ENCODE peak calls at places on chromosomes 6 and 20, in five cellular contexts. One of them, this sample, is unnamed. For H3K9me3, the result is how much of the 10 kb centered on the place peaks cover.

GRCh38 chr6:30935018-30935417 is 3.0 kb upstream of the SFTA2 start:
- DNase-seq in tibial nerve: no peak
- DNase-seq in A549: no peak
- DNase-seq in Peyer's patch: no peak
- DNase-seq in lower lobe of right lung: peak
- DNase-seq in this sample: no peak

GRCh38 chr20:63293866-63294535 is 1.0 kb downstream of the COL20A1 start:
- DNase-seq in Peyer's patch: no peak
- DNase-seq in tibial nerve: no peak
- DNase-seq in A549: no peak
- DNase-seq in lower lobe of right lung: no peak
- DNase-seq in this sample: no peak

GRCh38 chr6:157083343-157083742 is 240.0 kb downstream of the TMEM242 start:
- DNase-seq in tibial nerve: no peak
- DNase-seq in lower lobe of right lung: no peak
- DNase-seq in Peyer's patch: no peak
- DNase-seq in A549: no peak
- DNase-seq in this sample: no peak

GRCh38 chr20:428658-429200 is 20.6 kb downstream of the RBCK1 start:
- DNase-seq in tibial nerve: no peak
- DNase-seq in Peyer's patch: no peak
- DNase-seq in A549: no peak
- DNase-seq in lower lobe of right lung: no peak
- DNase-seq in this sample: no peak

GRCh38 chr20:59598625-59599310 is 5.6 kb upstream of the PHACTR3 start:
- DNase-seq in lower lobe of right lung: no peak
- DNase-seq in A549: peak
- DNase-seq in Peyer's patch: no peak
- DNase-seq in tibial nerve: no peak
- DNase-seq in this sample: no peak

GRCh38 chr6:37669887-37670437 is 27.7 kb downstream of the MDGA1 start:
- DNase-seq in Peyer's patch: no peak
- DNase-seq in tibial nerve: no peak
- DNase-seq in A549: no peak
- DNase-seq in lower lobe of right lung: no peak
- DNase-seq in this sample: no peak

GRCh38 chr20:20181322-20181721 is 129.0 kb downstream of the CFAP61 start:
- DNase-seq in tibial nerve: no peak
- DNase-seq in lower lobe of right lung: no peak
- DNase-seq in A549: no peak
- DNase-seq in Peyer's patch: no peak
- DNase-seq in this sample: no peak

GRCh38 chr20:59023616-59024015 is 4.4 kb downstream of the TUBB1 start:
- DNase-seq in lower lobe of right lung: peak
- DNase-seq in Peyer's patch: no peak
- DNase-seq in A549: no peak
- DNase-seq in tibial nerve: no peak
- DNase-seq in this sample: no peak

GRCh38 chr6:90266845-90267621 is 29.6 kb downstream of the BACH2 start:
- DNase-seq in Peyer's patch: no peak
- DNase-seq in tibial nerve: no peak
- DNase-seq in lower lobe of right lung: no peak
- DNase-seq in A549: no peak
- DNase-seq in this sample: no peak

GRCh38 chr6:166156942-166157341 is 10.7 kb downstream of the TBXT start:
- DNase-seq in tibial nerve: no peak
- DNase-seq in lower lobe of right lung: no peak
- DNase-seq in Peyer's patch: no peak
- DNase-seq in A549: peak
- DNase-seq in this sample: no peak

GRCh38 chr6:166774770-166775169 is 147.7 kb upstream of the RPS6KA2 start:
- DNase-seq in A549: no peak
- DNase-seq in tibial nerve: no peak
- DNase-seq in lower lobe of right lung: no peak
- DNase-seq in Peyer's patch: no peak
- DNase-seq in this sample: no peak

GRCh38 chr6:21005816-21006553 is 471.7 kb downstream of the CDKAL1 start:
- DNase-seq in Peyer's patch: no peak
- DNase-seq in A549: peak
- DNase-seq in lower lobe of right lung: no peak
- DNase-seq in tibial nerve: no peak
- DNase-seq in this sample: no peak

GRCh38 chr6:146526192-146526591 is 17.4 kb upstream of the RAB32 start:
- DNase-seq in Peyer's patch: no peak
- DNase-seq in lower lobe of right lung: no peak
- DNase-seq in A549: peak
- DNase-seq in tibial nerve: no peak
- DNase-seq in this sample: no peak

GRCh38 chr6:166957805-166958076 is 1.4 kb upstream of the RNASET2 start:
- DNase-seq in Peyer's patch: no peak
- DNase-seq in A549: no peak
- DNase-seq in tibial nerve: no peak
- DNase-seq in lower lobe of right lung: no peak
- DNase-seq in this sample: no peak

GRCh38 chr6:22098623-22099022 is 198.2 kb downstream of the PRL start:
- DNase-seq in Peyer's patch: no peak
- DNase-seq in A549: no peak
- DNase-seq in lower lobe of right lung: no peak
- DNase-seq in tibial nerve: no peak
- DNase-seq in this sample: no peak

GRCh38 chr20:58243653-58244410 is 15.4 kb upstream of the ANKRD60 start:
- DNase-seq in Peyer's patch: no peak
- DNase-seq in lower lobe of right lung: no peak
- DNase-seq in A549: no peak
- DNase-seq in tibial nerve: no peak
- DNase-seq in this sample: no peak

GRCh38 chr6:120774275-120774674 is 560.0 kb downstream of the TBC1D32 start:
- DNase-seq in lower lobe of right lung: no peak
- DNase-seq in tibial nerve: no peak
- DNase-seq in A549: no peak
- DNase-seq in Peyer's patch: no peak
- DNase-seq in this sample: no peak

GRCh38 chr6:56757585-56757984 is 114.9 kb upstream of the DST start:
- DNase-seq in Peyer's patch: no peak
- DNase-seq in lower lobe of right lung: no peak
- DNase-seq in A549: peak
- DNase-seq in tibial nerve: no peak
- DNase-seq in this sample: no peak

GRCh38 chr20:49866051-49866450 is 49.3 kb downstream of the SPATA2 start:
- DNase-seq in A549: no peak
- DNase-seq in lower lobe of right lung: no peak
- DNase-seq in tibial nerve: no peak
- DNase-seq in Peyer's patch: no peak
- DNase-seq in this sample: no peak

GRCh38 chr6:45422541-45423110 is 44.9 kb upstream of the SUPT3H start:
- DNase-seq in lower lobe of right lung: peak
- DNase-seq in tibial nerve: no peak
- DNase-seq in A549: peak
- DNase-seq in Peyer's patch: peak
- DNase-seq in this sample: no peak

GRCh38 chr6:107399927-107400326 is 59.4 kb downstream of the PDSS2 start:
- DNase-seq in Peyer's patch: no peak
- DNase-seq in tibial nerve: no peak
- DNase-seq in lower lobe of right lung: no peak
- DNase-seq in A549: no peak
- DNase-seq in this sample: no peak

GRCh38 chr6:22544469-22544868 is 24.9 kb upstream of the HDGFL1 start:
- DNase-seq in lower lobe of right lung: no peak
- DNase-seq in tibial nerve: no peak
- DNase-seq in Peyer's patch: no peak
- DNase-seq in A549: no peak
- DNase-seq in this sample: no peak

GRCh38 chr20:32528291-32528891 is 56.7 kb downstream of the NOL4L start:
- DNase-seq in tibial nerve: no peak
- DNase-seq in A549: no peak
- DNase-seq in lower lobe of right lung: peak
- DNase-seq in Peyer's patch: no peak
- DNase-seq in this sample: no peak

GRCh38 chr20:35952480-35953410 is 1.6 kb downstream of the SCAND1 start:
- DNase-seq in A549: peak
- DNase-seq in Peyer's patch: no peak
- DNase-seq in tibial nerve: no peak
- DNase-seq in lower lobe of right lung: no peak
- DNase-seq in this sample: no peak

GRCh38 chr6:152372945-152373344 is 264.2 kb downstream of the SYNE1 start:
- DNase-seq in Peyer's patch: no peak
- DNase-seq in A549: no peak
- DNase-seq in tibial nerve: no peak
- DNase-seq in lower lobe of right lung: no peak
- DNase-seq in this sample: no peak

GRCh38 chr20:11582073-11582472 is 335.6 kb upstream of the BTBD3 start:
- DNase-seq in A549: no peak
- DNase-seq in tibial nerve: no peak
- DNase-seq in lower lobe of right lung: no peak
- DNase-seq in Peyer's patch: no peak
- DNase-seq in this sample: no peak

GRCh38 chr20:31390490-31390889 is at the start of gene DEFB119:
- DNase-seq in Peyer's patch: no peak
- DNase-seq in A549: no peak
- DNase-seq in tibial nerve: no peak
- DNase-seq in lower lobe of right lung: no peak
- DNase-seq in this sample: no peak
- H3K9me3 ChIP-seq in Peyer's patch: under half
- H3K9me3 ChIP-seq in A549: under half
- H3K9me3 ChIP-seq in tibial nerve: under half
- H3K9me3 ChIP-seq in lower lobe of right lung: under half
- H3K9me3 ChIP-seq in this sample: under half

GRCh38 chr6:105763866-105764265 is 322.3 kb upstream of the PRDM1 start:
- DNase-seq in tibial nerve: no peak
- DNase-seq in A549: no peak
- DNase-seq in lower lobe of right lung: no peak
- DNase-seq in Peyer's patch: no peak
- DNase-seq in this sample: no peak

GRCh38 chr6:105757512-105758200 is 328.5 kb upstream of the PRDM1 start:
- DNase-seq in lower lobe of right lung: no peak
- DNase-seq in tibial nerve: no peak
- DNase-seq in Peyer's patch: no peak
- DNase-seq in A549: no peak
- DNase-seq in this sample: no peak

GRCh38 chr6:105759015-105759414 is 327.1 kb upstream of the PRDM1 start:
- DNase-seq in lower lobe of right lung: no peak
- DNase-seq in Peyer's patch: no peak
- DNase-seq in tibial nerve: no peak
- DNase-seq in A549: no peak
- DNase-seq in this sample: no peak

GRCh38 chr6:105760746-105761145 is 325.4 kb upstream of the PRDM1 start:
- DNase-seq in tibial nerve: no peak
- DNase-seq in Peyer's patch: no peak
- DNase-seq in A549: no peak
- DNase-seq in lower lobe of right lung: no peak
- DNase-seq in this sample: no peak

GRCh38 chr6:105759946-105760345 is 326.2 kb upstream of the PRDM1 start:
- DNase-seq in tibial nerve: no peak
- DNase-seq in Peyer's patch: no peak
- DNase-seq in lower lobe of right lung: no peak
- DNase-seq in A549: peak
- DNase-seq in this sample: no peak
- H3K9me3 ChIP-seq in tibial nerve: under half
- H3K9me3 ChIP-seq in Peyer's patch: under half
- H3K9me3 ChIP-seq in lower lobe of right lung: under half
- H3K9me3 ChIP-seq in A549: under half
- H3K9me3 ChIP-seq in this sample: under half

GRCh38 chr6:170146640-170147039 is 144.2 kb downstream of the DLL1 start:
- DNase-seq in lower lobe of right lung: no peak
- DNase-seq in Peyer's patch: peak
- DNase-seq in tibial nerve: no peak
- DNase-seq in A549: no peak
- DNase-seq in this sample: no peak
- H3K9me3 ChIP-seq in lower lobe of right lung: under half
- H3K9me3 ChIP-seq in Peyer's patch: under half
- H3K9me3 ChIP-seq in tibial nerve: under half
- H3K9me3 ChIP-seq in A549: under half
- H3K9me3 ChIP-seq in this sample: under half

GRCh38 chr6:137165375-137166246 is 7.8 kb downstream of the IL22RA2 start:
- DNase-seq in lower lobe of right lung: no peak
- DNase-seq in tibial nerve: no peak
- DNase-seq in A549: peak
- DNase-seq in Peyer's patch: peak
- DNase-seq in this sample: no peak
- H3K9me3 ChIP-seq in lower lobe of right lung: under half
- H3K9me3 ChIP-seq in tibial nerve: under half
- H3K9me3 ChIP-seq in A549: under half
- H3K9me3 ChIP-seq in Peyer's patch: under half
- H3K9me3 ChIP-seq in this sample: under half

GRCh38 chr6:76707630-76708029 is 635.2 kb upstream of the IMPG1 start:
- DNase-seq in lower lobe of right lung: no peak
- DNase-seq in Peyer's patch: no peak
- DNase-seq in tibial nerve: no peak
- DNase-seq in A549: no peak
- DNase-seq in this sample: no peak
- H3K9me3 ChIP-seq in lower lobe of right lung: under half
- H3K9me3 ChIP-seq in Peyer's patch: under half
- H3K9me3 ChIP-seq in tibial nerve: under half
- H3K9me3 ChIP-seq in A549: under half
- H3K9me3 ChIP-seq in this sample: under half

GRCh38 chr6:144675231-144675861 is 390.2 kb downstream of the UTRN start:
- DNase-seq in tibial nerve: peak
- DNase-seq in Peyer's patch: no peak
- DNase-seq in lower lobe of right lung: no peak
- DNase-seq in A549: no peak
- DNase-seq in this sample: no peak
- H3K9me3 ChIP-seq in tibial nerve: under half
- H3K9me3 ChIP-seq in Peyer's patch: under half
- H3K9me3 ChIP-seq in lower lobe of right lung: under half
- H3K9me3 ChIP-seq in A549: under half
- H3K9me3 ChIP-seq in this sample: under half

DNA sequence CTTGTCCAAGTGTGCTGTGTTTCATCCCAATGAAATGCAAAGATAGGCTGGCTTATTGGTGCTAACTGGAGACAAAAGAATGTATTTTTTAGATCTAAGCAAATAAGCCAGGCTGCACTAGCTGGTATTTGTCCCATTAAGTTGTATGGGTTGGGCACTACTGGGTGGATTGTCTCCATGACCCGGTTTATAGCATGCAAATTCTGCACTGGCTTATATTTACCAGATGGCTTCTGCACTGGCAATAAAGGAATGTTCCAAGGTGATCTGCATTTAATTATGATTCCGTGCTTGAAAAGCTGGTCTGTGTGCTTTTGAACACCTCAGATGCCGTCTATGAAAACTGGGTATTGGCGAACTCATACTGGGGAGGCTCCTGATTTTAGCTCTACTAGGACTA is 61.4 kb upstream of the MOCS1 start:
- DNase-seq in tibial nerve: no peak
- DNase-seq in A549: no peak
- DNase-seq in Peyer's patch: no peak
- DNase-seq in lower lobe of right lung: no peak
- DNase-seq in this sample: no peak
- H3K9me3 ChIP-seq in tibial nerve: under half
- H3K9me3 ChIP-seq in A549: under half
- H3K9me3 ChIP-seq in Peyer's patch: under half
- H3K9me3 ChIP-seq in lower lobe of right lung: under half
- H3K9me3 ChIP-seq in this sample: under half

This sample was measured in esophagus squamous epithelium.